ENCODE peak calls at places on chromosome 2, in five cellular contexts. G, S, U, O and J are unnamed samples.

GRCh38 chr2:148493822-148494563 is 150.6 kb upstream of the EPC2 start:
- DNase-seq in G (no peak), S (no peak), U (no peak), O (no peak), J (no peak)

GRCh38 chr2:119821266-119821665 is 61.5 kb downstream of the PTPN4 start:
- DNase-seq in G (peak; percentile 17), S (no peak), U (no peak), O (peak; percentile 5), J (no peak)

GRCh38 chr2:100791294-100791935 is 28.5 kb upstream of the NPAS2 start:
- DNase-seq in G (no peak), S (no peak), U (no peak), O (no peak), J (no peak)

GRCh38 chr2:45331034-45331786 is 279.9 kb downstream of the SRBD1 start:
- DNase-seq in G (no peak), S (no peak), U (no peak), O (no peak), J (no peak)

GRCh38 chr2:24683408-24683807 is 109.8 kb downstream of the PTRHD1 start:
- DNase-seq in G (no peak), S (no peak), U (no peak), O (no peak), J (no peak)

GRCh38 chr2:88538362-88538917 is 85.9 kb upstream of the FOXI3 start:
- DNase-seq in G (no peak), S (no peak), U (peak; percentile 72), O (no peak), J (no peak)

GRCh38 chr2:38092196-38092902 is 16.4 kb upstream of the CYP1B1 start:
- DNase-seq in G (peak; percentile 95), S (no peak), U (no peak), O (peak; percentile 36), J (no peak)

GRCh38 chr2:233081232-233081730 is 21.1 kb downstream of the INPP5D start:
- DNase-seq in G (no peak), S (no peak), U (no peak), O (no peak), J (no peak)

GRCh38 chr2:83055338-83056010 is 1403.6 kb downstream of the SUCLG1 start:
- DNase-seq in G (peak; percentile 54), S (no peak), U (no peak), O (no peak), J (no peak)

GRCh38 chr2:29834036-29834540 is 87.3 kb downstream of the ALK start:
- DNase-seq in G (no peak), S (no peak), U (no peak), O (no peak), J (no peak)

GRCh38 chr2:200483729-200484198 is 26.1 kb downstream of the KCTD18 start:
- DNase-seq in G (peak; percentile 26), S (peak; percentile 57), U (peak; percentile 88), O (peak; percentile 63), J (no peak)

GRCh38 chr2:144770616-144771230 is 250.8 kb upstream of the ZEB2 start:
- DNase-seq in G (no peak), S (no peak), U (no peak), O (no peak), J (no peak)

GRCh38 chr2:201827621-201828020 is 21.3 kb downstream of the CDK15 start:
- DNase-seq in G (no peak), S (no peak), U (no peak), O (no peak), J (no peak)

GRCh38 chr2:27959496-27959895 is 69.0 kb downstream of the BABAM2 start:
- DNase-seq in G (peak; percentile 58), S (no peak), U (no peak), O (peak; percentile 6), J (no peak)

GRCh38 chr2:102226612-102227351 is 40.0 kb downstream of the IL1RL2 start:
- DNase-seq in G (peak; percentile 68), S (no peak), U (no peak), O (no peak), J (no peak)

GRCh38 chr2:73233932-73234832 is at the start of gene CCT7:
- DNase-seq in G (peak; percentile 95), S (no peak), U (peak; percentile 89), O (peak; percentile 90), J (peak; percentile 84)

GRCh38 chr2:127137225-127137624 is 30.3 kb upstream of the BIN1 start:
- DNase-seq in G (no peak), S (no peak), U (no peak), O (no peak), J (no peak)

GRCh38 chr2:65071499-65072180 is 15.4 kb downstream of the CEP68 start:
- DNase-seq in G (peak; percentile 34), S (no peak), U (peak; percentile 68), O (peak; percentile 49), J (no peak)

GRCh38 chr2:10520154-10520553 is 72.0 kb upstream of the ODC1 start:
- DNase-seq in G (no peak), S (peak; percentile 43), U (peak; percentile 78), O (no peak), J (no peak)

GRCh38 chr2:15584767-15585469 is 6.8 kb upstream of the DDX1 start:
- DNase-seq in G (peak; percentile 42), S (no peak), U (no peak), O (no peak), J (no peak)

GRCh38 chr2:239186958-239187357 is 213.9 kb downstream of the HDAC4 start:
- DNase-seq in G (no peak), S (no peak), U (peak; percentile 10), O (peak; percentile 67), J (no peak)

GRCh38 chr2:127078691-127079270 is 28.2 kb downstream of the BIN1 start:
- DNase-seq in G (no peak), S (no peak), U (no peak), O (no peak), J (no peak)

GRCh38 chr2:236155406-236155805 is 12.8 kb downstream of the GBX2 start:
- DNase-seq in G (no peak), S (no peak), U (no peak), O (no peak), J (no peak)

GRCh38 chr2:178009813-178010212 is 62.8 kb downstream of the PDE11A start:
- DNase-seq in G (no peak), S (no peak), U (no peak), O (no peak), J (no peak)

GRCh38 chr2:62304429-62305417 is 108.8 kb downstream of the B3GNT2 start:
- DNase-seq in G (peak; percentile 95), S (no peak), U (peak; percentile 69), O (peak; percentile 69), J (no peak)

GRCh38 chr2:234450431-234451095 is 46.3 kb downstream of the ARL4C start:
- DNase-seq in G (no peak), S (no peak), U (no peak), O (no peak), J (no peak)
- H4K8ac ChIP-seq in G (peak overlapping the region; percentile 63), S (no peak overlapping the region), U (no peak overlapping the region), O (peak overlapping the region; percentile 41), J (no peak overlapping the region)

DNA sequence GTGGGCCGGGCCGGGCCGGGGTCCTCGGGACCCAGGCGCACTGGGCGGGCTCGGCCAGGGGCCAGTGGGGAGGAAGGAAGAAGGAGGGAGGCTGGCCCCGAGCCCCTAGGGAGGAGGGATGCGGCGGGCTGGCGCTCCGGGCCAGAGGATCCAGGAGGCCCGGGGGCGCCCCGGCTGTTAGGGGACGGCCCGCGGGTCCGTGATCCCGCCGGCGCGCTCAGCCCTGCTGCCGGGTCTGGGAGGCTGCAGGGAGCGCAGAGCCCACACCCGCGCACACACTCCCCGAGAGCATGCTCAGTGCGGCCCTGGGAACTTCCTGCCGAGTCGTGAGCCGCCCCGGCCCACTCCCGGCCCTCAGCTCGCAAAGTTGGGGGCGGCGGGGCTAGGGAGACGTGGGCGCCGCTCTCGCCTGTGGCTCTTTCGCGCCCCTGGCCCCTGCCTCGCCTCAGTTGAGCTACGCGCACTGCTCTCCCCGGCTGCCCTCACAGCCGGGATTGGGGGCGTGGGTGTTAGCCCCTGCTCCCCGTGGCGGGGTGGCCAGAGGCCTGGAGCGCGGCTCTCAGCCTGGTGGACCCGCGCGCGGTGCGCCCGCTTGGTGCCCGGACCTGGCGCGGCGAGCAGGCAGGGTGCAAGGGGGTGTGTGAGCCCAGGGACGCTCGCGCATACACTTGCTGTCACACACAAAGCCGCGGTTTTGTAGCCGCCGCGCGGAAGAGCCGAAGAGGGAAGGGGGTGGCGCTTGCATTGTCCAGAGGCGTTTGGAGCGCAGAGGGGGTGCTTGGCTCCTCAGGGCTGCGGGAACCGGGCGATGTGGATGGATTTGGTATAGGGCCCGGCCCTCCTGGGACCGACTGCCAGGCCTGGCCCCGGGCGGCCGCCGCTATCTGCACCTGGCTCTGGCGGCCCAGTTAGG is 132.9 kb upstream of the MGAT5 start:
- DNase-seq in G (peak; percentile 80), S (no peak), U (peak; percentile 55), O (peak; percentile 53), J (peak; percentile 54)
- H2BK12ac ChIP-seq in G (peak overlapping the region; percentile 29), S (peak overlapping the region; percentile 69), U (no peak overlapping the region), O (peak overlapping the region; percentile 8), J (no peak overlapping the region)

GRCh38 chr2:163670929-163671328 is 64.9 kb downstream of the FIGN start:
- DNase-seq in G (no peak), S (no peak), U (no peak), O (no peak), J (no peak)

GRCh38 chr2:163665817-163666216 is 70.0 kb downstream of the FIGN start:
- DNase-seq in G (peak; percentile 71), S (no peak), U (no peak), O (no peak), J (no peak)

GRCh38 chr2:163665051-163665450 is 70.8 kb downstream of the FIGN start:
- DNase-seq in G (no peak), S (no peak), U (no peak), O (no peak), J (peak; percentile 47)

GRCh38 chr2:163664610-163665009 is 71.2 kb downstream of the FIGN start:
- DNase-seq in G (peak; percentile 94), S (no peak), U (no peak), O (no peak), J (no peak)

DNA sequence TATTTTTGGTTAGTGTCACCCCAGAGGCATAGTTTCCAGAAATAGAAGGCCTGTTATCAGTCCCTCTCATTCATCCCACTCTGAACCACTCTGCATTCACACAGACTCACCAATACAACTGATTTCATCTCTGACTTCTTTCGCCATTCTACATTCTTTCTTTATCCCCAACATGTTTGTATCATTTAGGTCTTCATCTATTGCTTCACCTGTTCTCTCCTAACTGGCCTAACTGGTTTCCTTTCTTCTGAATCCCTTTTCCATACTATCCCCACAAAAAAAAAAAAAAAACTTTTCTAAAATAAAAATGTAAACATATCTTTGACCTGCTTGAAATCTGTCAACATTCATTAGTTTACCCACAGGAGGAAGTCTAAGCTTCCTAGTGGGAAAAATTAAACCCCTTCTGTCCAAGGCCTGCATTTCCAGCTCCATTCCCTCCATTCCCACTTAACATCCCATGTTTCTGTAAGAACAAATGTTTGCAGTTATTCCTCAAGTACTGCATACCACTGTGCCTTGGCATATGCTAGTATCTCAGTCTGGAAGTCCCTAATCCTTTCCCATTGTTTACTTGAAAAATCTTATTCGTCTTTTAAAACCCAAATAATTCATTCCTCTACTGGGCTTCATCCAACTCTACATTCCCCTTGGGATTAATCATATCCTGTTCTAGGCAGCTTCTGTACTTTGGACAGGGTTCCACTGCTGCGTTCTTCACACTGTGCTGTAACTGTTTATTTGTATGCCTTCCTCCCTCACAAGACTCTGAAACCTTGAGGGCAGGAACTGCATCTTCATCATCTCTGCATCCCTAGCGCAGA is 68.5 kb downstream of the FIGN start:
- DNase-seq in G (peak; percentile 89), S (no peak), U (no peak), O (peak; percentile 79), J (no peak)
- H3K9ac ChIP-seq in G (no peak overlapping the region), S (no peak overlapping the region), U (no peak overlapping the region), O (no peak overlapping the region), J (no peak overlapping the region)

DNA sequence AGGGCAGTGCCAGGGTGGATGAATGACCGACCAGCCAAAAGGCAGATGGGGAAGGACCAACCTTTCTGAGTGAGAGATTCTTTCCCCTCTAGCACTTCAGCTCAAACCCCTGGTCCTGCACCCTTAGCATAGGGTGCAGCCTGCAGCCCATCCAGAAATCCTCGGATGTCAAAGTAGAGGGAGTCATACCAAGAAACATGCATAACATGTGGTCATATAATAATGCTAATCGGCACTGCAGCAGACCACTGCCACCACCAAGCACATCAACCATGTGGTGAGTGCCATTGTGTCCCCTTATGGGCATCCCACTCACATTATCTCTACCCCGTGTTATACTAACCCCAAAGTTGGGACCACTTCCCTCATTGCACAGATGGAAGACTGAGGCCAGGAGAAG is 17.7 kb downstream of the ATOH8 start:
- DNase-seq in G (no peak), S (no peak), U (no peak), O (peak; percentile 70), J (no peak)
- H4K8ac ChIP-seq in G (peak overlapping the region; percentile 71), S (no peak overlapping the region), U (no peak overlapping the region), O (no peak overlapping the region), J (no peak overlapping the region)